ENCODE peak calls at places on chromosome 3, in five cellular contexts. One of them, this sample, is unnamed.

GRCh38 chr3:28267984-28268849 is 26.8 kb downstream of the CMC1 start:
- DNase-seq in Karpas-422: no peak
- DNase-seq in astrocyte: no peak
- DNase-seq in H9: no peak
- DNase-seq in PC-3: peak
- DNase-seq in this sample: no peak

GRCh38 chr3:165884518-165884917 is 47.3 kb upstream of the BCHE start:
- DNase-seq in PC-3: no peak
- DNase-seq in H9: no peak
- DNase-seq in astrocyte: no peak
- DNase-seq in Karpas-422: no peak
- DNase-seq in this sample: no peak

GRCh38 chr3:43177092-43177491 is 71.2 kb upstream of the POMGNT2 start:
- DNase-seq in Karpas-422: no peak
- DNase-seq in H9: no peak
- DNase-seq in astrocyte: no peak
- DNase-seq in PC-3: no peak
- DNase-seq in this sample: no peak

GRCh38 chr3:188890572-188891270 is 281.1 kb upstream of the TPRG1 start:
- DNase-seq in Karpas-422: no peak
- DNase-seq in astrocyte: peak
- DNase-seq in PC-3: peak
- DNase-seq in H9: no peak
- DNase-seq in this sample: no peak

GRCh38 chr3:16481570-16481897 is 32.0 kb downstream of the RFTN1 start:
- DNase-seq in H9: no peak
- DNase-seq in astrocyte: no peak
- DNase-seq in PC-3: no peak
- DNase-seq in Karpas-422: no peak
- DNase-seq in this sample: no peak

GRCh38 chr3:118146658-118147375 is 887.8 kb downstream of the IGSF11 start:
- DNase-seq in PC-3: no peak
- DNase-seq in H9: no peak
- DNase-seq in astrocyte: no peak
- DNase-seq in Karpas-422: no peak
- DNase-seq in this sample: no peak

GRCh38 chr3:8658326-8659212 is 14.0 kb upstream of the SSUH2 start:
- DNase-seq in H9: no peak
- DNase-seq in PC-3: peak
- DNase-seq in astrocyte: peak
- DNase-seq in Karpas-422: no peak
- DNase-seq in this sample: peak

GRCh38 chr3:8853081-8853480 is 83.7 kb upstream of the OXTR start:
- DNase-seq in PC-3: no peak
- DNase-seq in astrocyte: no peak
- DNase-seq in Karpas-422: no peak
- DNase-seq in H9: no peak
- DNase-seq in this sample: no peak

GRCh38 chr3:153959321-153959717 is 161.9 kb upstream of the ARHGEF26 start:
- DNase-seq in PC-3: no peak
- DNase-seq in Karpas-422: no peak
- DNase-seq in astrocyte: no peak
- DNase-seq in H9: no peak
- DNase-seq in this sample: no peak

GRCh38 chr3:171862993-171863521 is 19.9 kb downstream of the TMEM212 start:
- DNase-seq in Karpas-422: no peak
- DNase-seq in astrocyte: peak
- DNase-seq in H9: no peak
- DNase-seq in PC-3: no peak
- DNase-seq in this sample: no peak

GRCh38 chr3:120497318-120497717 is 46.5 kb upstream of the FSTL1 start:
- DNase-seq in PC-3: peak
- DNase-seq in Karpas-422: no peak
- DNase-seq in astrocyte: peak
- DNase-seq in H9: no peak
- DNase-seq in this sample: no peak

GRCh38 chr3:100761951-100762350 is 52.7 kb downstream of the TFG start:
- DNase-seq in astrocyte: no peak
- DNase-seq in PC-3: no peak
- DNase-seq in Karpas-422: no peak
- DNase-seq in H9: no peak
- DNase-seq in this sample: no peak

GRCh38 chr3:136380530-136380929 is 130.4 kb downstream of the PCCB start:
- DNase-seq in astrocyte: peak
- DNase-seq in Karpas-422: no peak
- DNase-seq in H9: no peak
- DNase-seq in PC-3: no peak
- DNase-seq in this sample: no peak

GRCh38 chr3:142180761-142181362 is 31.5 kb upstream of the TFDP2 start:
- DNase-seq in Karpas-422: peak
- DNase-seq in H9: peak
- DNase-seq in PC-3: peak
- DNase-seq in astrocyte: peak
- DNase-seq in this sample: peak

GRCh38 chr3:182309120-182309519 is 484.2 kb upstream of the ATP11B start:
- DNase-seq in PC-3: peak
- DNase-seq in H9: no peak
- DNase-seq in astrocyte: peak
- DNase-seq in Karpas-422: peak
- DNase-seq in this sample: peak

GRCh38 chr3:103112273-103112672 is 677.5 kb downstream of the ZPLD1 start:
- DNase-seq in astrocyte: no peak
- DNase-seq in Karpas-422: no peak
- DNase-seq in H9: no peak
- DNase-seq in PC-3: no peak
- DNase-seq in this sample: no peak

GRCh38 chr3:16106050-16106449 is 68.4 kb upstream of the GALNT15 start:
- DNase-seq in Karpas-422: no peak
- DNase-seq in H9: no peak
- DNase-seq in astrocyte: no peak
- DNase-seq in PC-3: no peak
- DNase-seq in this sample: no peak

GRCh38 chr3:15049584-15049983 is 15.5 kb downstream of the MRPS25 start:
- DNase-seq in Karpas-422: no peak
- DNase-seq in PC-3: no peak
- DNase-seq in astrocyte: no peak
- DNase-seq in H9: no peak
- DNase-seq in this sample: no peak
- H2AFZ ChIP-seq in Karpas-422: no peak
- H2AFZ ChIP-seq in PC-3: no peak
- H2AFZ ChIP-seq in astrocyte: no peak
- H2AFZ ChIP-seq in H9: no peak
- H2AFZ ChIP-seq in this sample: no peak

GRCh38 chr3:4245671-4246070 is 57.5 kb upstream of the SETMAR start:
- DNase-seq in astrocyte: no peak
- DNase-seq in PC-3: peak
- DNase-seq in Karpas-422: no peak
- DNase-seq in H9: peak
- DNase-seq in this sample: no peak

GRCh38 chr3:4235690-4236089 is 67.5 kb upstream of the SETMAR start:
- DNase-seq in Karpas-422: no peak
- DNase-seq in H9: no peak
- DNase-seq in astrocyte: no peak
- DNase-seq in PC-3: no peak
- DNase-seq in this sample: no peak

GRCh38 chr3:4247391-4247790 is 55.8 kb upstream of the SETMAR start:
- DNase-seq in PC-3: no peak
- DNase-seq in H9: no peak
- DNase-seq in astrocyte: no peak
- DNase-seq in Karpas-422: no peak
- DNase-seq in this sample: no peak

GRCh38 chr3:4241595-4242170 is 61.5 kb upstream of the SETMAR start:
- DNase-seq in Karpas-422: no peak
- DNase-seq in astrocyte: no peak
- DNase-seq in H9: no peak
- DNase-seq in PC-3: no peak
- DNase-seq in this sample: no peak
- H2AFZ ChIP-seq in Karpas-422: no peak
- H2AFZ ChIP-seq in astrocyte: no peak
- H2AFZ ChIP-seq in H9: no peak
- H2AFZ ChIP-seq in PC-3: no peak
- H2AFZ ChIP-seq in this sample: no peak

DNA sequence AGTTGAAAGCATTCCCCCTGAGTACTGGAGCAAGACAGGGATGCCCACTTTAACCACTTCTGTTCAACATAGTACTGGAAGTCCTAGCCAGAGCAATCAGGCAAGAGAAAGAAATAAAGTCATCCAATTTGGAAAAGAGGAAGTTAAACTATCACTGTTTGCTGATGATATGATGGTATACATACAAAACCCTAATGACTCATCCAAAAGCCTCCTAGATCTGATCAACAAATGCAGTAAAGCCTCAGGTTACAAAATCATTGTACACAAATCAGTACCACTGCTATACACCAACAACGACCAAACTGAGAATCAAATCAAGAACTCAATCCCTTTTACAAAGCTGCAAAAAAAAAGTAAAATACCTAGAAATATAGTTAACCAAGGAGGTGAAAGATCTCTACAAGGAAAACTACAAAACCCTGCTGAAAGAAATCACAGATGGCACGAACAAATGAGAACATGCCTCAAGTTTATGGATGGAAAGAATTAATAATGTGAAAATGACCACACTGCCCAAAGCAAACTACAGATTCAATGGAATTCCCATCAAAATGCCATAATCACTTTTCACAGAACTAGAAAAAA is 40.3 kb downstream of the RPL39L start:
- DNase-seq in astrocyte: no peak
- DNase-seq in PC-3: peak
- DNase-seq in Karpas-422: no peak
- DNase-seq in H9: no peak
- DNase-seq in this sample: no peak
- H2AFZ ChIP-seq in astrocyte: no peak
- H2AFZ ChIP-seq in PC-3: no peak
- H2AFZ ChIP-seq in Karpas-422: no peak
- H2AFZ ChIP-seq in H9: no peak
- H2AFZ ChIP-seq in this sample: no peak

GRCh38 chr3:107065094-107065861 is 312.0 kb upstream of the CCDC54 start:
- DNase-seq in H9: no peak
- DNase-seq in PC-3: peak
- DNase-seq in astrocyte: no peak
- DNase-seq in Karpas-422: no peak
- DNase-seq in this sample: no peak
- H2AFZ ChIP-seq in H9: no peak
- H2AFZ ChIP-seq in PC-3: peak
- H2AFZ ChIP-seq in astrocyte: peak
- H2AFZ ChIP-seq in Karpas-422: no peak
- H2AFZ ChIP-seq in this sample: no peak

DNA sequence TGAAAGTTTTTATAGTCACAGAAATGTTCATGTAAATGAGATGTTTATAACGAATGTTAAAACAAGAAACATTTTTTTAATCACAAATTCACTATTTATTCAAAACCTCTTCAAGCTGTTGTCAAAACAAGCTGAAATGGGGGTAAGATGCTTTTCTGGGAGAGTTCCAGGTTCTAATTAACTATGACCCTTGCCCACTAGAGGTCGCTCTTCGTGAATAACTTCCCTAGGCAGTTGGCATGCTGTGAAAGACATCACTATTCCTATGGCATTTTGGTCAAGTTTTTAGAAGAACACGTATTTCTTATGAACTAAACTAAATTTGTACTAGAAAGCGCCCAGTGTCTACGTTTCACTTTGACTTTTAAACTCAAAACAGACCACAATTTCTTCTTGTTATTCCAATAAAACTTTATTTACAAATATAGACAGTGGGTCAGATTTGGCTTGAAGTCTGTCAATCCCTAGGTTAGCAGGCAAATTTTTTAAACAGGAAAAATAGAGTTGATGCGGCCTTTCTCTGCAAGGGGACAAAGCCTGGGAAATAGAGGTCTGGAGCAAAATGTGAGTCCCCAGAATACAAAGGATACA is 62.8 kb upstream of the CMTM8 start:
- DNase-seq in Karpas-422: peak
- DNase-seq in H9: peak
- DNase-seq in PC-3: peak
- DNase-seq in astrocyte: peak
- DNase-seq in this sample: peak
- H2AFZ ChIP-seq in Karpas-422: no peak
- H2AFZ ChIP-seq in H9: no peak
- H2AFZ ChIP-seq in PC-3: no peak
- H2AFZ ChIP-seq in astrocyte: no peak
- H2AFZ ChIP-seq in this sample: no peak

GRCh38 chr3:53675022-53675697 is 171.1 kb downstream of the CHDH start:
- DNase-seq in H9: no peak
- DNase-seq in PC-3: no peak
- DNase-seq in astrocyte: no peak
- DNase-seq in Karpas-422: no peak
- DNase-seq in this sample: no peak
- H2AFZ ChIP-seq in H9: no peak
- H2AFZ ChIP-seq in PC-3: no peak
- H2AFZ ChIP-seq in astrocyte: no peak
- H2AFZ ChIP-seq in Karpas-422: no peak
- H2AFZ ChIP-seq in this sample: no peak

DNA sequence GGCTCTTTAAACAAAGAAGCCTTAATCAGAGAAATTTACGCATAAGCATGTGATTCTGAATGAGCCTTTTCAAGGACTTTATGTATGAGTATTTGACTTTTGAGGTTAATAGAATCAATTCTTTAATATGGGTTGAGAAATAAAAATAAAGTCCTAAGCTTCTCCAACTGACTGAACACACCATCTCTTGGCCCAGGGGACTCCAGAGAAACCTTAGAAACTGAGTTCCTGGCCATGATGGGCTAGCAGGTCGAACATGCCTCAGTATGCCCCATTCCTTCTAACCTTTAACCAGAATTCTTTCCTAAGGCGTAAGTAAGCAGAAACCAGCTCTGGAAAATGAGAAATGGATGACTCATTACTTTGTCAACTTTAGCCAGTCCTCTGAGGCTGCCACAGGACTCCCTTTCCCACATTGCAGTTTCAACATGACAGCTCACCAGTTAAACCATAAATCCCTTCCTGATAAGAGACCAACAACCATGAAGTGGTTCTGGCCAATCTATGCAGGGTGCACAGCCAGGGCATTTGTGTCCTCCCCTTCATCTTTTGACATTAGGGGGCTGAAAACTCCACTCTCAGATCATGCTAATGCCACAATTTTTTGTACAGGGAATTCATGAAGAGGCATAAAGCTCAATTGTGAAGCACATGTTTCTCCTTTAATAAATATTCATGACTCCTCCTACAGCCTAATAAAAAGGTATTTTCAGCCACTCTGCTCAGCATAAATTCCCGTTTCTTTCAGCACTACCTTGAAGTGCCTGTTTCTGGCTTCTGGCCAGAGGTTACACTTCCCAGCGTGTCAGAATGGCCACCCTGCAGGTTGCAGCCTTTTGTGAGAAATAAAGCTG is 33.3 kb downstream of the TM4SF18 start:
- DNase-seq in PC-3: peak
- DNase-seq in H9: no peak
- DNase-seq in Karpas-422: no peak
- DNase-seq in astrocyte: peak
- DNase-seq in this sample: no peak
- H2AFZ ChIP-seq in PC-3: peak
- H2AFZ ChIP-seq in H9: no peak
- H2AFZ ChIP-seq in Karpas-422: no peak
- H2AFZ ChIP-seq in astrocyte: peak
- H2AFZ ChIP-seq in this sample: no peak

This sample was measured in OCI-LY7.